ENCODE peak calls at places on chromosomes 5 and 9, in five cellular contexts. One of them, this sample, is unnamed.

GRCh38 chr5:54292866-54293265 is 17.5 kb downstream of the ARL15 start:
- DNase-seq in NCI-H69: no peak
- DNase-seq in ELR: no peak
- DNase-seq in amniotic stem cell: no peak
- DNase-seq in cardiac fibroblast: no peak
- DNase-seq in this sample: no peak

GRCh38 chr9:134496413-134497282 is 145.0 kb upstream of the COL5A1 start:
- DNase-seq in NCI-H69: no peak
- DNase-seq in ELR: peak
- DNase-seq in amniotic stem cell: no peak
- DNase-seq in cardiac fibroblast: peak
- DNase-seq in this sample: no peak

GRCh38 chr5:538801-539468 is 14.7 kb upstream of the SLC9A3 start:
- DNase-seq in NCI-H69: peak
- DNase-seq in ELR: no peak
- DNase-seq in amniotic stem cell: no peak
- DNase-seq in cardiac fibroblast: no peak
- DNase-seq in this sample: no peak

GRCh38 chr5:109121225-109121624 is 288.5 kb downstream of the PJA2 start:
- DNase-seq in NCI-H69: no peak
- DNase-seq in ELR: no peak
- DNase-seq in amniotic stem cell: no peak
- DNase-seq in cardiac fibroblast: no peak
- DNase-seq in this sample: no peak

GRCh38 chr5:75037106-75037505 is 15.3 kb downstream of the GCNT4 start:
- DNase-seq in NCI-H69: no peak
- DNase-seq in ELR: peak
- DNase-seq in amniotic stem cell: no peak
- DNase-seq in cardiac fibroblast: peak
- DNase-seq in this sample: no peak

GRCh38 chr5:169695919-169696490 is 58.9 kb downstream of the DOCK2 start:
- DNase-seq in NCI-H69: peak
- DNase-seq in ELR: peak
- DNase-seq in amniotic stem cell: peak
- DNase-seq in cardiac fibroblast: peak
- DNase-seq in this sample: no peak

GRCh38 chr9:77807295-77807694 is 159.2 kb upstream of the GNA14 start:
- DNase-seq in NCI-H69: no peak
- DNase-seq in ELR: peak
- DNase-seq in amniotic stem cell: peak
- DNase-seq in cardiac fibroblast: peak
- DNase-seq in this sample: no peak

GRCh38 chr9:114216081-114216480 is 60.7 kb downstream of the COL27A1 start:
- DNase-seq in NCI-H69: peak
- DNase-seq in ELR: no peak
- DNase-seq in amniotic stem cell: no peak
- DNase-seq in cardiac fibroblast: peak
- DNase-seq in this sample: peak

GRCh38 chr5:168607946-168608345 is 28.8 kb upstream of the PANK3 start:
- DNase-seq in NCI-H69: no peak
- DNase-seq in ELR: no peak
- DNase-seq in amniotic stem cell: no peak
- DNase-seq in cardiac fibroblast: no peak
- DNase-seq in this sample: no peak

GRCh38 chr5:171312129-171312819 is 3.2 kb downstream of the TLX3 start:
- DNase-seq in NCI-H69: peak
- DNase-seq in ELR: no peak
- DNase-seq in amniotic stem cell: no peak
- DNase-seq in cardiac fibroblast: no peak
- DNase-seq in this sample: no peak

GRCh38 chr5:15510816-15511215 is 10.8 kb downstream of the FBXL7 start:
- DNase-seq in NCI-H69: no peak
- DNase-seq in ELR: no peak
- DNase-seq in amniotic stem cell: peak
- DNase-seq in cardiac fibroblast: peak
- DNase-seq in this sample: no peak

GRCh38 chr9:107976767-107977166 is 487.2 kb upstream of the KLF4 start:
- DNase-seq in NCI-H69: no peak
- DNase-seq in ELR: no peak
- DNase-seq in amniotic stem cell: no peak
- DNase-seq in cardiac fibroblast: peak
- DNase-seq in this sample: no peak

GRCh38 chr5:168736201-168736940 is 157.2 kb upstream of the PANK3 start:
- DNase-seq in NCI-H69: no peak
- DNase-seq in ELR: no peak
- DNase-seq in amniotic stem cell: no peak
- DNase-seq in cardiac fibroblast: no peak
- DNase-seq in this sample: no peak

GRCh38 chr5:13143630-13144029 is 800.9 kb downstream of the DNAH5 start:
- DNase-seq in NCI-H69: peak
- DNase-seq in ELR: peak
- DNase-seq in amniotic stem cell: no peak
- DNase-seq in cardiac fibroblast: no peak
- DNase-seq in this sample: no peak

GRCh38 chr5:133159543-133159942 is 107.7 kb downstream of the HSPA4 start:
- DNase-seq in NCI-H69: no peak
- DNase-seq in ELR: no peak
- DNase-seq in amniotic stem cell: no peak
- DNase-seq in cardiac fibroblast: no peak
- DNase-seq in this sample: no peak

GRCh38 chr9:134943836-134944235 is 26.1 kb upstream of the FCN1 start:
- DNase-seq in NCI-H69: no peak
- DNase-seq in ELR: no peak
- DNase-seq in amniotic stem cell: no peak
- DNase-seq in cardiac fibroblast: no peak
- DNase-seq in this sample: no peak

GRCh38 chr9:114387678-114388431 is at the start of gene AKNA:
- DNase-seq in NCI-H69: peak
- DNase-seq in ELR: peak
- DNase-seq in amniotic stem cell: peak
- DNase-seq in cardiac fibroblast: peak
- DNase-seq in this sample: peak

GRCh38 chr9:137435980-137436760 is 5.0 kb downstream of the ENTPD8 start:
- DNase-seq in NCI-H69: peak
- DNase-seq in ELR: peak
- DNase-seq in amniotic stem cell: no peak
- DNase-seq in cardiac fibroblast: peak
- DNase-seq in this sample: no peak

GRCh38 chr9:109967651-109968331 is 187.8 kb downstream of the PALM2AKAP2 start:
- DNase-seq in NCI-H69: no peak
- DNase-seq in ELR: no peak
- DNase-seq in amniotic stem cell: no peak
- DNase-seq in cardiac fibroblast: no peak
- DNase-seq in this sample: no peak

GRCh38 chr5:72221099-72221498 is 98.9 kb downstream of the MRPS27 start:
- DNase-seq in NCI-H69: no peak
- DNase-seq in ELR: no peak
- DNase-seq in amniotic stem cell: no peak
- DNase-seq in cardiac fibroblast: no peak
- DNase-seq in this sample: no peak

GRCh38 chr5:94113-94892 is 2.3 kb downstream of the PLEKHG4B start:
- DNase-seq in NCI-H69: no peak
- DNase-seq in ELR: no peak
- DNase-seq in amniotic stem cell: no peak
- DNase-seq in cardiac fibroblast: no peak
- DNase-seq in this sample: no peak

GRCh38 chr5:83745821-83746220 is 25.2 kb upstream of the HAPLN1 start:
- DNase-seq in NCI-H69: no peak
- DNase-seq in ELR: peak
- DNase-seq in amniotic stem cell: no peak
- DNase-seq in cardiac fibroblast: peak
- DNase-seq in this sample: no peak

GRCh38 chr5:139725073-139725830 is 70.4 kb upstream of the PSD2 start:
- DNase-seq in NCI-H69: no peak
- DNase-seq in ELR: peak
- DNase-seq in amniotic stem cell: peak
- DNase-seq in cardiac fibroblast: peak
- DNase-seq in this sample: no peak

GRCh38 chr5:42570946-42571625 is 147.8 kb downstream of the GHR start:
- DNase-seq in NCI-H69: no peak
- DNase-seq in ELR: no peak
- DNase-seq in amniotic stem cell: no peak
- DNase-seq in cardiac fibroblast: peak
- DNase-seq in this sample: no peak

GRCh38 chr5:108590799-108591198 is 156.9 kb upstream of the FER start:
- DNase-seq in NCI-H69: no peak
- DNase-seq in ELR: no peak
- DNase-seq in amniotic stem cell: no peak
- DNase-seq in cardiac fibroblast: no peak
- DNase-seq in this sample: no peak

GRCh38 chr5:50655067-50655809 is 11.2 kb upstream of the PARP8 start:
- DNase-seq in NCI-H69: no peak
- DNase-seq in ELR: no peak
- DNase-seq in amniotic stem cell: no peak
- DNase-seq in cardiac fibroblast: no peak
- DNase-seq in this sample: no peak

GRCh38 chr9:137115394-137116026 is 977 bp upstream of the DPP7 start:
- DNase-seq in NCI-H69: no peak
- DNase-seq in ELR: no peak
- DNase-seq in amniotic stem cell: no peak
- DNase-seq in cardiac fibroblast: no peak
- DNase-seq in this sample: no peak

GRCh38 chr9:107749787-107750444 is 260.3 kb upstream of the KLF4 start:
- DNase-seq in NCI-H69: no peak
- DNase-seq in ELR: peak
- DNase-seq in amniotic stem cell: peak
- DNase-seq in cardiac fibroblast: peak
- DNase-seq in this sample: no peak

GRCh38 chr5:113371788-113372196 is 63.0 kb downstream of the TSSK1B start:
- DNase-seq in NCI-H69: peak
- DNase-seq in ELR: no peak
- DNase-seq in amniotic stem cell: no peak
- DNase-seq in cardiac fibroblast: peak
- DNase-seq in this sample: no peak

GRCh38 chr5:42822558-42822957 is 10.9 kb upstream of the SELENOP start:
- DNase-seq in NCI-H69: no peak
- DNase-seq in ELR: no peak
- DNase-seq in amniotic stem cell: no peak
- DNase-seq in cardiac fibroblast: no peak
- DNase-seq in this sample: no peak

GRCh38 chr9:4530375-4530774 is 40.1 kb downstream of the SLC1A1 start:
- DNase-seq in NCI-H69: peak
- DNase-seq in ELR: peak
- DNase-seq in amniotic stem cell: no peak
- DNase-seq in cardiac fibroblast: peak
- DNase-seq in this sample: no peak

GRCh38 chr5:62824936-62825335 is 246.3 kb downstream of the LRRC70 start:
- DNase-seq in NCI-H69: no peak
- DNase-seq in ELR: no peak
- DNase-seq in amniotic stem cell: no peak
- DNase-seq in cardiac fibroblast: no peak
- DNase-seq in this sample: no peak

GRCh38 chr9:126366366-126367011 is 39.9 kb downstream of the MVB12B start:
- DNase-seq in NCI-H69: no peak
- DNase-seq in ELR: no peak
- DNase-seq in amniotic stem cell: no peak
- DNase-seq in cardiac fibroblast: no peak
- DNase-seq in this sample: no peak

GRCh38 chr5:143066556-143067281 is 296.5 kb downstream of the ARHGAP26 start:
- DNase-seq in NCI-H69: peak
- DNase-seq in ELR: no peak
- DNase-seq in amniotic stem cell: no peak
- DNase-seq in cardiac fibroblast: peak
- DNase-seq in this sample: no peak

GRCh38 chr9:137240321-137240840 is 706 bp upstream of the TUBB4B start:
- DNase-seq in NCI-H69: peak
- DNase-seq in ELR: peak
- DNase-seq in amniotic stem cell: peak
- DNase-seq in cardiac fibroblast: peak
- DNase-seq in this sample: peak

GRCh38 chr5:139446956-139447779 is 7.8 kb upstream of the DNAJC18 start:
- DNase-seq in NCI-H69: no peak
- DNase-seq in ELR: peak
- DNase-seq in amniotic stem cell: no peak
- DNase-seq in cardiac fibroblast: peak
- DNase-seq in this sample: no peak

GRCh38 chr9:96171749-96172148 is 130.2 kb downstream of the HSD17B3 start:
- DNase-seq in NCI-H69: no peak
- DNase-seq in ELR: no peak
- DNase-seq in amniotic stem cell: no peak
- DNase-seq in cardiac fibroblast: no peak
- DNase-seq in this sample: no peak

This sample was measured in NCI-H82.